ENCODE peak calls at places on chromosomes 1 and 21, in four cellular contexts. B is K562, H is GM12878, G is HL-60. N is an unnamed sample.

GRCh38 chr1:228765543-228765942 is 30.3 kb downstream of the RHOU start:
- DNase-seq in H (no peak), B (no peak), G (peak; percentile 71), N (no peak)

GRCh38 chr1:56389813-56390539 is 189.4 kb downstream of the PLPP3 start:
- DNase-seq in H (no peak), G (no peak), B (no peak), N (no peak)

GRCh38 chr1:65065535-65066378 is 82.2 kb upstream of the AK4 start:
- DNase-seq in B (no peak), G (no peak), H (no peak), N (no peak)

GRCh38 chr1:10456079-10456478 is 6.2 kb downstream of the CORT start:
- DNase-seq in B (no peak), H (no peak), G (no peak), N (no peak)

GRCh38 chr1:95509989-95510388 is 276.0 kb downstream of the RWDD3 start:
- DNase-seq in B (no peak), G (no peak), H (no peak), N (no peak)

GRCh38 chr1:165114022-165114888 is 242.3 kb downstream of the LMX1A start:
- DNase-seq in G (no peak), H (no peak), B (peak; percentile 53), N (no peak)

GRCh38 chr1:109265016-109265415 is 15.7 kb downstream of the CELSR2 start:
- DNase-seq in B (no peak), G (no peak), H (no peak), N (no peak)

GRCh38 chr21:17848228-17848627 is 29.1 kb upstream of the C21orf91 start:
- DNase-seq in B (peak; percentile 17), H (peak; percentile 84), G (no peak), N (peak; percentile 13)

GRCh38 chr1:220906561-220907334 is 27.5 kb downstream of the HLX start:
- DNase-seq in H (no peak), G (peak; percentile 60), B (no peak), N (no peak)

GRCh38 chr1:50783286-50783685 is 176.8 kb downstream of the FAF1 start:
- DNase-seq in H (no peak), B (no peak), G (no peak), N (no peak)

GRCh38 chr21:32956257-32956656 is 69.5 kb upstream of the OLIG2 start:
- DNase-seq in B (no peak), H (no peak), G (no peak), N (no peak)

GRCh38 chr1:118290046-118290445 is 105.0 kb upstream of the SPAG17 start:
- DNase-seq in H (no peak), B (no peak), G (no peak), N (no peak)

GRCh38 chr1:162632234-162632666 is at the start of gene DDR2:
- DNase-seq in H (no peak), G (no peak), B (no peak), N (no peak)
- TF ChIP-seq SPI1 in H (no peak), G (no peak), B (no peak), N (no peak)

GRCh38 chr1:170285027-170285426 is 139.3 kb downstream of the NTMT2 start:
- DNase-seq in B (no peak), G (no peak), H (no peak), N (no peak)
- TF ChIP-seq POLR2AphosphoS5 in B (no peak), G (no peak), H (no peak), N (no peak)

DNA sequence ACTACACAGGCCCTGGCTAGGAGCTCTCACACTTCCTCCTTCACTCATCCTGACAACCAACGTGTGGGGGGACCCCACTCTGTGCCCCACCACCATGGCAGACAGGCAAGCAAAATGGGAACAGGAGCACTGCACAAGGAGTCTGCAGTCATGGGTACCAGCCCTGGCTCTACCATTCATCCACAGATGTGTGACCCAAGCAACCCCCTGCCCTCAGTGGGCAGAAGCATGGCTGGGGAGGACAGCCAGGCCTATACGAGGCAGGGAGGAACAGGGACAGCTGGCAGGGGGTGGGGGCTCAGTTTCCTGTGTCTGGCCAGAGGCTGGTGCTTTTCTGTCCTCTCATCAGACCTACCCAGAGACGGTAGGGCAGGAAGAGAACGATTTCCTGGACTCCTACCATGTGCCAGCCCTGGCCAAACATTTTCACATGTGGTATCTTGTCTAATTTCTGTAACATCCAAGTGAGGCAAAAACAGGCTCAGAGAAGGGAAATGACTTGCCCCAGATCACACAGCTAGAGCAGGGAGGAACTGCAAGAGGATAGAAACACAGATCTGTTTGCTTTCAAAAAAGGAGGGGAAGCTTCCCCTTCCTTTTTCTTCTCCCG is 178.0 kb downstream of the HIVEP3 start:
- DNase-seq in B (no peak), G (peak; percentile 78), H (no peak), N (no peak)
- TF ChIP-seq SPI1 in B (no peak), G (peak; percentile 90), H (peak; percentile 19), N (peak; percentile 65)

GRCh38 chr1:67689267-67690017 is 4.4 kb downstream of the GADD45A start:
- DNase-seq in G (no peak), B (peak; percentile 61), H (no peak), N (no peak)

GRCh38 chr1:67690018-67690363 is 5.0 kb downstream of the GADD45A start:
- DNase-seq in B (no peak), H (no peak), G (no peak), N (no peak)

GRCh38 chr1:67690411-67690810 is 5.4 kb downstream of the GADD45A start:
- DNase-seq in G (no peak), B (no peak), H (no peak), N (no peak)

GRCh38 chr1:67688526-67689219 is 3.7 kb downstream of the GADD45A start:
- DNase-seq in G (peak; percentile 67), B (peak; percentile 94), H (no peak), N (no peak)

GRCh38 chr1:67691712-67692111 is 6.7 kb downstream of the GADD45A start:
- DNase-seq in G (no peak), H (no peak), B (no peak), N (no peak)
- TF ChIP-seq POLR2AphosphoS5 in G (no peak), H (no peak), B (no peak), N (no peak)

GRCh38 chr1:232218955-232219865 is 410.7 kb downstream of the SIPA1L2 start:
- DNase-seq in B (no peak), H (no peak), G (no peak), N (no peak)
- TF ChIP-seq SPI1 in B (no peak), H (no peak), G (no peak), N (no peak)

DNA sequence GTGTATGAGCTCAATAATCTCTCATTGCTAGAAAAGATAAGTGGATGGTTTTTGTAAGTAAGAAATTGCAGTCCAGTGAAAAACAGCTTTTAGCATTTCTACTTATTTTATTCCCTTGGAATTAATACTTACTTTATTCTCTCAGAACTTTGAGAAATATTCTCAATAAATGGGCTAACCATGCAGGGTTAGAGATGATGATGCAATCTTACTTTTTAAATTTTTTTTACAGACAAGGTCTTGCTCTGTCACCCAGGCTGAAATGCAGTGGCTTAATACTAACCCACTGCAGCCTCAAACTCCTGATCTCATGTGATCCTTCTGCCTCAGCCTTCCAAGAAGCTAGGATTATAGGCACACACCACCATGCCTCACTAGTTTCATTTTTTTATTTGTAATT is 440.8 kb upstream of the ZP4 start:
- DNase-seq in G (no peak), H (no peak), B (no peak), N (no peak)
- TF ChIP-seq POLR2AphosphoS5 in G (no peak), H (no peak), B (no peak), N (no peak)

N was measured in GM12891.